ENCODE peak calls at places on chromosomes 4 and X, in six cellular contexts. J, I, R, P, E and U are unnamed samples.

GRCh38 chr4:1400861-1401408 is 5.3 kb downstream of the NKX1-1 start:
- DNase-seq in E (peak), R (peak), I (no peak), P (no peak), J (no peak), U (peak)

GRCh38 chr4:129358571-129358970 is 262.6 kb downstream of the C4orf33 start:
- DNase-seq in E (no peak), P (no peak), J (no peak), I (no peak), R (no peak), U (no peak)

GRCh38 chrX:39905475-39905889 is 192.3 kb downstream of the BCOR start:
- DNase-seq in J (no peak), R (peak), I (no peak), P (no peak), E (no peak), U (peak)

GRCh38 chr4:171464499-171464898 is 348.7 kb upstream of the GALNTL6 start:
- DNase-seq in J (no peak), R (no peak), E (no peak), P (no peak), I (no peak), U (no peak)

GRCh38 chr4:145308598-145308997 is 128.2 kb upstream of the OTUD4 start:
- DNase-seq in J (no peak), E (no peak), P (peak), R (no peak), I (no peak), U (no peak)

GRCh38 chrX:46820391-46821100 is 16.3 kb upstream of the RP2 start:
- DNase-seq in R (no peak), P (no peak), I (no peak), E (no peak), J (no peak), U (no peak)

GRCh38 chrX:41785685-41786084 is 61.7 kb downstream of the GPR82 start:
- DNase-seq in R (no peak), E (no peak), I (no peak), J (no peak), P (no peak), U (no peak)

GRCh38 chrX:11138498-11139390 is 27.6 kb downstream of the HCCS start:
- DNase-seq in E (no peak), R (peak), I (no peak), P (no peak), J (no peak), U (no peak)

GRCh38 chrX:50691820-50692219 is 122.2 kb downstream of the SHROOM4 start:
- DNase-seq in J (no peak), P (no peak), E (no peak), I (no peak), R (no peak), U (no peak)

DNA sequence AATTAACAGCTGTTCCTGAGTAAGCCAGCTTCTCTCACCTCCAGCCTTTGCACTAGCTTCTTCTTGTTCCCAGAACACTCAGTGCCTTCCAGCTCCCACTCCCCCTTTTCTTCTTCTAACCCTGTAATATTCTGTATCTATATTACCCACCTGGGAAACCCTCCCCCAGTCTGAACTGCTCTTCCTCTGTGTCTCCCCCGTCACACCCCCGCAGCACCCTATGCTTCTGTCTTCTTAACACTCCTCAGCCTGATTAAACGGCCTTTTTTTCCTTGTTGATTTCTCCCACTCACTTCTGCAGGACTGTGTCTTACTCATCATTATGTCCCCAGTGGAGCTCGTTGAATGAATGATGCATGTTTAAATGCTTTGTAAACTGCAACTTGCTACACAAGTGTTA is 9.0 kb upstream of the LONRF3 start:
- DNase-seq in E (no peak), P (no peak), J (no peak), I (no peak), R (no peak), U (no peak)
- TF ChIP-seq EP300 in E (no peak), P (no peak), J (no peak), I (no peak), R (no peak), U (no peak)

GRCh38 chr4:169031392-169031791 is 21.3 kb upstream of the CBR4 start:
- DNase-seq in R (no peak), J (no peak), I (no peak), P (no peak), E (no peak), U (no peak)
- H3K4me3 ChIP-seq in R (no peak), J (no peak), I (no peak), P (no peak), E (no peak), U (no peak)

GRCh38 chrX:53188763-53189162 is 36.2 kb downstream of the KDM5C start:
- DNase-seq in J (no peak), I (no peak), P (peak), R (no peak), E (no peak), U (no peak)
- TF ChIP-seq EP300 in J (no peak), I (no peak), P (no peak), R (no peak), E (no peak), U (no peak)

DNA sequence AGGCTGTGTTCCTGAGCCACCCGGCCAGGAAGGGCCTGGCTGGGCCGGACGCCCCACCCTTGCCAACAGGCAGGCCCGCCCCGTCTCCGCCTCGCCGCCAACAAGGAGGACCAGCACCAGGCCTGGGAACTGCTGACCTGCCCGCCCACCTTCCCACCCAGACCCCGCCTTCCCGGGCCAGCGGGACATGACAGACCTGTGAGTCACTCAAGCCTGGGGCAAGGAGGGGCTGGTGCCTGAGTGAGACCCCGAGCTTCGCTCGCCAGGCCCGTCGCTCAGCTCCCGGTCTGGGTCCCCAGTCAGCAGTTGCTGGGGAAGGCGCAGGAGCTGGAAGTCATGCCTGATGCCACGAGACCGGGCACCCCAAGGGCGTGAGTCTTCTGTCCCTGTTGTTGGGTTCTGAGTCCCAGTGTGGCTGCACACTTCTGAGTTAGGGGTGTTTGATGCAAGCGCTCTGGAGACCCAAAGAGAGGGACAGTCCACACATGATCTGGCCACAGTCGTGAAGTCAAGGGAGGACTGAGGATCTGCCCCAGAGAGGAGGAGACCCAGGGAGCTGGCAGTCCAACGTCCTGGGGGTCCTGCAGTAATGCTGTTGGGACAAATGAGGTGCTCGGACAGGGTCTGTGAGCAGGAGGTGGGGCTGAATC is at the start of gene DNASE1L1:
- DNase-seq in R (no peak), I (peak), P (no peak), J (peak), E (peak), U (peak)
- H3K4me3 ChIP-seq in R (no peak), I (peak), P (no peak), J (peak), E (peak), U (peak)

DNA sequence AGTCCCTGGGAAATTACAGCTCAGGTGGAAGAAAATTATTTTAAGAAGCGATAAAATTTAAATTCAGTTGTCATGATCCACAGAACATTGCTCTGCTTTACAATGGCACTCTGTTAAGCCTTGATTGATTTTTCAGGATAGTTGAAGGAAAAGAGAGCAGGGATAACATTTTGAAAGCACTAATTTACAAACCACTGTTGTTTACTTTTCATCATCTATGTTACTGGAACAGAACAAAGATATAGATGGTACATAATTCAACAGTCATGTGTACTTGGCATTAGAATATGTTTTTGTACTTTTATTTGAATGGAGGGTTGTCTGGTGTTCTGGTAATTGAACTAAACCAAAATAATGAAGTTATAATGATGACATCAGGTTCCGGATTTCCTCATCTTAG is 2.6 kb upstream of the ODAM start:
- DNase-seq in R (no peak), P (no peak), E (no peak), I (no peak), J (no peak), U (no peak)
- TF ChIP-seq EP300 in R (no peak), P (no peak), E (no peak), I (no peak), J (no peak), U (no peak)

DNA sequence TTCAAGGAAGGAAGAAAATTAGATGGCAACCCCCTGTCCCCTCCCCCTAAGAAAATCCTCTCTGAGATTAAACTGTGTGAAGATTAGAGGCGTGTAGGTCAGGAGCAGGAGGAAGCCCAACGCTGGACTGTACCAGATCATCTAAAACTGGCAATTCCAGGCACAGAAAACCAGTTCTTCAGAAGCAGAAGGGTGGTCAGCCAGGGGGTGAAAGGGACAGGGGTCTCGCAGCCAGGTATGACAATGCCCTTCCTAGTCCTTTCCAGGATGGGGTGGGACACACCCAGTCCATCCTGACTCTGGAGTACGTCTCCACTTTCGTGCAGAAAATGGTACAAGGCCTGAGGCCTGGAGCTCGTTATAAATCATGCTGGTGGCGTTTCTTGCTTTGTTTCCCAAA is 3.3 kb upstream of the RHOH start:
- DNase-seq in R (no peak), I (no peak), E (no peak), J (no peak), P (no peak), U (no peak)
- H3K4me3 ChIP-seq in R (no peak), I (no peak), E (no peak), J (no peak), P (peak), U (no peak)

DNA sequence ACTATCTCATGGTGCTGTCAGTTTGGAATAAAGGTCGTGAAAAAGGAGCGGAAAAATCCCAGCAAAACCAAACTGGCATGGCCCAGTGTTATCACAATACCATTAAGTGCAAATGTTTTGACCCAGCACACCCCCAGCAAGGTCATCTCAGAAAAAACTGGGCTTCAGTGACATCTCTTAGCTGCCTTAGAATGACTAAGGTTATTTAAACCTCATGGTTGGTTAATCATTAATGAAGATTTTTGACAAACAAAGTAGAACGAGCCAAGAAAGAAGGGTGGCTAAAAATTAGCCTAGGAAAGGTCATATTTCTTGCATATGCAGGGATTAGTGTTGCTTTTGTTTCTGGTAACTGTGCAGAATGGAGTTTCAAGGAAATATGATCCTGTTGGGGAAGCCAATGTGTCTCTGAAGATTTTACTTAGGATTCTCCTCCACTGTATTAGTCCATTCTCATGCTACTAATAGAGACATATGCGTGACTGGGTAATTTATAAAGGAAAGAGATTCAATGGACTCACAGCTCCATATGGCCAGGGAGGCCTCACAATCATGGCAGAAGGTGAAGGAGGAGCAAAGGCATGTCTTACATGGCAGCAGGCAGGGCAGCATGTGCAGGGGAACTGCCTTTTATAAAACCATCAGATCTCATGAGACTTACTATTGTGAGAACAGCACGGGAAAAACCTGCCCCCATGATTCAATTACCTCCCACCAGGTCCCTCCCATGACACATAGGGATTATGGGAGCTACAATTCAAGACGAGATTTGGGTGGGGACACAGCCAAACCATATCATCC is 83.5 kb downstream of the CHRNA9 start:
- DNase-seq in P (no peak), R (no peak), I (no peak), E (no peak), J (no peak), U (no peak)
- TF ChIP-seq EP300 in P (no peak), R (no peak), I (no peak), E (no peak), J (no peak), U (no peak)

DNA sequence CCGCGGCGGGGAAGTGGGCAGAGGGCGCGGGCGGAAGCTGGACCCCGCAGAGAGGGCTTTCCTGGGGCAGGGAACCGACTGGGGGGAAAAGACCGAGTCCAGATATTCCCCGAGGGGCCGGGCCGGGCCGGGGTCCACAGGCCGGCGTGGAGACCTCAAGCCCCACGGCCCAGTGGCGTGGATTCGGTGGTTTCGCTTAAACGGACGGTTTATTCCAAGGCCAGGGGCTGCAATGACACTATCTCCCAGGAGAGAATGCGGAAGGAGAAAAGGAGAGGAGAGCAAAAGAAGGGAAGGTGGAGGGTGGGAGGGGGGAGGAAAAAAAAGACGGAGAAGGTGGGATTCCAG is 10.8 kb downstream of the ARX start:
- DNase-seq in E (no peak), J (no peak), I (no peak), P (no peak), R (peak), U (no peak)
- H3K4me3 ChIP-seq in E (no peak), J (peak), I (peak), P (no peak), R (peak), U (peak)

DNA sequence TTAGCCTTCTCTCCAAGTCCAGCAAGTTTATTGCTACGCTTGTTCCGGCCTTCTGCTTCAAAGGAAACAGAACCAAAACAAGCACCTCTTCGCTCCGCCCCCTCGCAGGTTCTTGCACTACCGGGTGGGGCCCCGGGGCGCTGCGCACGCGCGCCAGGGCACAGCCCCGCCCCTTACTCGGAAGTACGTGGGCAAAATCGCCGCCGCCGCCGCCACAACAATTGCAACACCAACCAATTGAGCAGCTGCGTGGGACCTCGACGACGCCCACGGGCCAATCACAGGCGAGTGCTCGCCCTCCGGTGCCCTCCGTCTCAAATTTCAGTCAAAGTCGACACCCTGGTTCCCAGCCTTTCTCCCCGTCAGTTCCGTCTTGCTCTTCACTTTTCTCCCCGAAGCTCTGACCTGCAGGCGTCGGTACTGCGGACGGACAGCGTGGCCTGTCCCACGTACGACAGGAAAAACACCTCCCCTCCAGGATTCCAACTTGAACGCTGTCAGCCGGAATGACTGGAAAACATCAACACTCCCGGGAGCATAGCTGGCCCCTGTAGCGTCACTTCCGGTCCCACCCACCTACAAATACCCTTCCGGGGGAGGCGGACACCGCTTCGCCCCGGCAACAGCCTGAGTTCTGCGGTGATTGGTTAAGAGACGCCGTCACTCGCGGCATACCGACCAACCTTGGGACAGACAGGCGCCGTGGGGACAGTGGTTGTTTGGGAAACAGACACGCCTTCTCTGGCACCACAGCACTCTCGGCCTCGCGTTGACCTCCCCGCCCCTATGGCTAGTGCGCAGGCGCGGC is 624 bp upstream of the OTUD5 start:
- DNase-seq in E (peak), P (peak), I (peak), R (peak), J (peak), U (peak)
- TF ChIP-seq EP300 in E (peak), P (no peak), I (peak), R (peak), J (no peak), U (no peak)

GRCh38 chr4:20354120-20354519 is 102.4 kb downstream of the SLIT2 start:
- DNase-seq in J (no peak), E (no peak), P (no peak), I (no peak), R (no peak), U (no peak)
- H3K4me3 ChIP-seq in J (no peak), E (no peak), P (no peak), I (no peak), R (no peak), U (no peak)